ENCODE peak calls at places on chromosomes 16 and 17, in five cellular contexts. S is transverse colon, O is GM23338, H is GM12878, X is prostate gland. T is an unnamed sample.

GRCh38 chr16:67884684-67885083 is at the start of gene NRN1L:
- DNase-seq in O (peak; percentile 95), X (peak; percentile 93), H (no peak), S (peak; percentile 83), T (peak; percentile 73)

GRCh38 chr16:705748-706188 is at the start of gene FBXL16:
- DNase-seq in O (peak; percentile 70), X (no peak), S (no peak), H (no peak), T (no peak)

GRCh38 chr16:17301593-17302135 is 169.1 kb downstream of the XYLT1 start:
- DNase-seq in O (no peak), H (peak; percentile 98), S (peak; percentile 55), X (no peak), T (peak; percentile 84)

GRCh38 chr16:20598832-20599469 is 22.8 kb upstream of the ACSM2B start:
- DNase-seq in X (no peak), H (no peak), S (no peak), O (peak; percentile 47), T (no peak)

GRCh38 chr17:33381201-33381600 is 88.1 kb upstream of the ASIC2 start:
- DNase-seq in S (no peak), O (peak; percentile 45), X (no peak), H (no peak), T (no peak)

GRCh38 chr17:41539071-41539492 is 11.0 kb upstream of the KRT19 start:
- DNase-seq in S (no peak), H (no peak), X (no peak), O (no peak), T (peak; percentile 37)

GRCh38 chr17:82238562-82239201 is 9.8 kb downstream of the SLC16A3 start:
- DNase-seq in X (peak; percentile 93), O (no peak), H (no peak), S (peak; percentile 91), T (peak; percentile 90)

GRCh38 chr17:61362852-61363600 is 36.6 kb upstream of the TBX2 start:
- DNase-seq in X (no peak), O (no peak), S (no peak), H (no peak), T (no peak)

GRCh38 chr16:47667956-47668355 is 206.8 kb downstream of the PHKB start:
- DNase-seq in H (no peak), X (no peak), O (no peak), S (no peak), T (no peak)

GRCh38 chr16:56338566-56339318 is 86.6 kb downstream of the AMFR start:
- DNase-seq in X (no peak), S (no peak), O (no peak), H (no peak), T (no peak)

GRCh38 chr16:87608400-87608985 is 6.2 kb downstream of the JPH3 start:
- DNase-seq in S (peak; percentile 36), H (no peak), O (peak; percentile 89), X (peak; percentile 17), T (no peak)

GRCh38 chr16:3220839-3221238 is 14.1 kb downstream of the ZNF200 start:
- DNase-seq in O (no peak), H (no peak), X (no peak), S (no peak), T (no peak)

GRCh38 chr16:2250652-2251280 is 621 bp downstream of the ECI1 start:
- DNase-seq in S (peak; percentile 68), X (no peak), H (no peak), O (peak; percentile 47), T (no peak)

GRCh38 chr17:32515677-32516383 is 29.0 kb downstream of the CDK5R1 start:
- DNase-seq in S (no peak), X (no peak), H (peak; percentile 89), O (no peak), T (no peak)

GRCh38 chr17:42120161-42121065 is 754 bp downstream of the KAT2A start:
- DNase-seq in X (no peak), O (peak; percentile 67), S (no peak), H (no peak), T (no peak)

GRCh38 chr16:11734653-11735043 is 8.0 kb downstream of the TXNDC11 start:
- DNase-seq in X (no peak), S (no peak), H (no peak), O (no peak), T (no peak)

GRCh38 chr17:58960068-58960467 is 146.6 kb downstream of the TRIM37 start:
- DNase-seq in S (no peak), O (peak; percentile 50), X (peak; percentile 72), H (no peak), T (no peak)

GRCh38 chr16:28058839-28059589 is 4.5 kb downstream of the GSG1L start:
- DNase-seq in O (no peak), X (no peak), H (no peak), S (no peak), T (peak; percentile 64)

GRCh38 chr17:71664867-71665266 is 456.0 kb upstream of the SOX9 start:
- DNase-seq in S (no peak), X (no peak), H (no peak), O (no peak), T (no peak)

GRCh38 chr17:16398270-16399267 is 16.8 kb upstream of the TRPV2 start:
- DNase-seq in X (no peak), H (peak; percentile 35), S (no peak), O (no peak), T (peak; percentile 18)
- TF ChIP-seq POLR2AphosphoS5 in X (no peak), H (no peak), S (no peak), O (no peak), T (no peak)

DNA sequence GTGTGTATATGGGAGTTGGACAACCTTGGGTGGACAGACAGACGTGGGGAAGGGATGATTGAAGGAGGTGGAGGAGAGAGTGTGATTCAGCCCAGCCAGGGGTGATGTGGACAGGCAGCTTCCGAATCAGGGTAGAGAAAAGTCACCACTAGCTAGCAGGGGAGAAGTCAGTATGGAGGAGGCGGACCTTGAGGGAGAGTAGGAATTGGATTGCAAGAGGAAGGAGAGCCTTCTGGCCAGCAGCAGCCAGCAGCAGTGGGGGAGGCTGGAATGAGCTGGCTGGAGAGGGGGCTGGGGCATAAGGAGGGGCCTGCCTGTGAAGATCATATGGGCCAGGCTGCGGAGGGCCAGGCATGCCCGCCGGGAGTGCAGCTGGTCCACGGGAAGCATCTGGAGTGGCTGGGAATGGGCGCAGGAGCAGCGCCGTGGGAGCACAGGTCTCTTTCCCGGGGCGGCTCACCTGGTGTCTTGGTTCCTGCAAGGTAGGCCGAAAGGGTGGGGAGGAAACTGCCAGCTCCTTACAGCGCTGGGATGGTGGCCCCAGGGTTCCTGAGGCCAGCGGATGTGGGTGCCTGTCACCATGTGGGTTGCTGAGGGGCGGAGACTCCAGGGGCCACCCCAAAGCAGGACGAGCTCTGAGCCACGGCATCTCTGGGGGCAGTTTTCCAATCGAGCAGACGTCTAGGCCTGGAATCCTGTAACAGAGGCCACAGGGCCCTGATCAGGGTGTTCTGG is 235.3 kb downstream of the SEC14L1 start:
- DNase-seq in H (no peak), X (no peak), O (no peak), S (peak; percentile 55), T (peak; percentile 91)
- TF ChIP-seq POLR2AphosphoS5 in H (no peak), X (no peak), O (no peak), S (no peak), T (peak; percentile 76)

DNA sequence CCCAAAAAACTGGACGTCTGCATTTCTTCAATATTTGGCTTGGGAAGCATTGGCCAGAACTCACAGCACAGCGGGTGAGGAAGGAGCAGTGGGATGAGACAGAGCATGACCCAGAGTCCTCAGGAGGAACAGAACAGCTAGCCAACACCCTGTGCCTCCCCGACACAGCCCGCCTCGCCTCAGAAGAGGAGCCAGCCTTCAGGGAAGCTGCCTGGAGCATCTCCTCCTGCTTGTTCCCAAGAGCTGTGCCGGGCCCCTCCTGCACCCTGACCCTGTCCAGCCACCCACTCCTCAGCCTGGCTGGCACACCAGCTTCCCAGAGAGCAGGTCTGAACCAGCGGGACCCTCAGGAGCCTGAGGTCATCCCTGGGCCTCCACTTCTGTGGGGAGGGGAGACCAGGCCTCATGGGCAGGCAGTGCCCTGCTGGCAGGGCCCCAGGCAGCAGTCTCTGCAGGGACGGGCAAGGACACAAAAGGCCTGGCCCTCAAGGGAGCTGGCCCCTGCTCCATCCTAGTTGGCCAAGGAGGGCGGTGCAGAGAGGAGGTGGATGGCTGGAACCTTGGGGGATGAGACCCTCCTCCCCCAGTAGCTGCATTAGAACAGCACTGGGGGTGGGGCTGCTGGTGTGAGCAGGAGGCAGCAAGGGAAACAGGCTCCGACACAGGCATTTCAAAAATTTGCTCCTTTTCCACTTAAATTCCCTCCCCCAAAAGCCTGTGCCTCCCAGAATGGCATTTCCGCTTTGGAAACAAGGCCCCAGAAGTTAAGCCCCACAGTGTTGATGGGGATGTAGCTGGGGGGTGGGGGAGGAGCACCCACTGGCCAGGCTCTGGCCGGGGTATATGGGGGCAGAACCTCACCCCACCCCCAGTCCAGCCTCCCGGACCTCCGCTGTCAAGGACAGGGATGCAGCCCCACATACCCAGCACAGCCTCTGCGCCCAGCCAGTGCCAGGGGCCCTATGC is 1.8 kb upstream of the BCAR1 start:
- DNase-seq in X (no peak), H (no peak), S (no peak), O (peak; percentile 99), T (peak; percentile 74)
- TF ChIP-seq POLR2AphosphoS5 in X (no peak), H (no peak), S (no peak), O (no peak), T (no peak)

DNA sequence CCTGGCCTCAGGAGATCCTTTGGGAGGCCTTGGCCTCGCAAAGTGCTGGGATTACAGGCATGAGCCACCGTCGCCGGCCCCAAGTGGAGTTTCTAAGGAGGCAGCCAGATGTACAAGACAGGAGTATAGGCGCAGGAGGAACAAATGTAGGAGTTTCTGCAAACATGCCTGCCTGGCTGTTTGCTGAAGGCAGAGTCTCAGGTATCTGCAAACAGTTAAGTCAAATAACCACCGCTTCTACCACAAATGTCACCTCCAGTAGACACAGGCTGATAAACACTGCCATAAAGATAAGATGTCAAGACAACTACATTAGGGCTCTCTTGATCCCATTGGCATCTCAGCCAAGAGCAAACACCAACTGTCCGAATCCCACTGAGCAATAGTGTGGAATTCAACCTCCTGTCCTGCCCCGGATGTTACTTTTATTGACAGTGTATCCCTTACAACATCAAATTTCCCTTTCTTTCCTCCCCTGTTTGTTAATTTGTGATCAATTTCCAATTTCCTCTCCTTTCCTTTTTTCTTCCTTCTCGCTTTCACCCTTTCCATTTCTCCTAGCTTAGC is 5.6 kb upstream of the COG1 start:
- DNase-seq in H (no peak), S (peak; percentile 28), O (no peak), X (peak; percentile 28), T (no peak)
- TF ChIP-seq POLR2AphosphoS5 in H (no peak), S (no peak), O (no peak), X (peak; percentile 78), T (no peak)

GRCh38 chr17:4947010-4947410 is 1.3 kb downstream of the PFN1 start:
- DNase-seq in H (no peak), O (no peak), S (no peak), X (no peak), T (no peak)
- TF ChIP-seq POLR2AphosphoS5 in H (peak; percentile 51), O (no peak), S (no peak), X (no peak), T (no peak)

GRCh38 chr17:559699-560378 is 154.8 kb downstream of the VPS53 start:
- DNase-seq in O (no peak), H (no peak), X (no peak), S (no peak), T (no peak)
- TF ChIP-seq POLR2AphosphoS5 in O (no peak), H (no peak), X (no peak), S (no peak), T (no peak)